ENCODE peak calls at places on chromosomes 7 and 10, in ten cellular contexts. F, X, R, T, W, P, M, Z, S and O are unnamed samples.
A peak's percentile ranks its signal among the peaks of the same experiment; 100 is the strongest.

GRCh38 chr10:110353244-110354119 is 48.8 kb upstream of the SMNDC1 start:
- DNase-seq in F (peak; percentile 33), X (no peak), R (no peak), T (peak; percentile 67), W (no peak), P (peak; percentile 80), M (no peak), Z (no peak), S (peak; percentile 25), O (peak; percentile 66)

GRCh38 chr10:7610651-7611389 is 55.9 kb downstream of the ITIH5 start:
- DNase-seq in F (no peak), X (no peak), R (no peak), T (peak; percentile 51), W (no peak), P (no peak), M (no peak), Z (no peak), S (no peak), O (no peak)

GRCh38 chr10:99920901-99921300 is 88.8 kb downstream of the DNMBP start:
- DNase-seq in F (no peak), X (no peak), R (no peak), T (no peak), W (no peak), P (no peak), M (no peak), Z (no peak), S (no peak), O (no peak)

GRCh38 chr7:127872122-127872521 is 159.1 kb downstream of the LRRC4 start:
- DNase-seq in F (no peak), X (no peak), R (no peak), T (no peak), W (no peak), P (no peak), M (no peak), Z (no peak), S (no peak), O (no peak)

GRCh38 chr10:132575320-132576201 is 38.0 kb downstream of the INPP5A start:
- DNase-seq in F (no peak), X (no peak), R (peak; percentile 96), T (peak; percentile 50), W (no peak), P (peak; percentile 48), M (peak; percentile 17), Z (no peak), S (no peak), O (peak; percentile 40)

GRCh38 chr7:1391449-1391848 is 67.8 kb downstream of the MICALL2 start:
- DNase-seq in F (no peak), X (no peak), R (no peak), T (no peak), W (no peak), P (no peak), M (no peak), Z (no peak), S (no peak), O (no peak)

GRCh38 chr10:124262249-124262865 is 156.4 kb downstream of the OAT start:
- DNase-seq in F (no peak), X (no peak), R (no peak), T (no peak), W (no peak), P (no peak), M (no peak), Z (no peak), S (peak; percentile 32), O (no peak)

GRCh38 chr7:101172005-101172853 is 6.9 kb upstream of the VGF start:
- DNase-seq in F (no peak), X (no peak), R (no peak), T (no peak), W (peak; percentile 53), P (no peak), M (no peak), Z (no peak), S (no peak), O (no peak)

GRCh38 chr7:105651798-105652197 is 70.5 kb upstream of the EFCAB10 start:
- DNase-seq in F (no peak), X (no peak), R (no peak), T (no peak), W (no peak), P (no peak), M (no peak), Z (no peak), S (no peak), O (no peak)